ENCODE peak calls at places on chromosomes 3 and 15, in ten cellular contexts. G, C, M, U, E, R, L, O, Q and N are unnamed samples.

GRCh38 chr15:34584321-34584668 is 844 bp upstream of the GOLGA8B start:
- DNase-seq in R (no peak), G (peak), O (no peak), E (no peak), M (no peak), U (no peak), C (peak), Q (no peak), L (peak), N (no peak)

GRCh38 chr3:114624676-114625181 is 330.9 kb downstream of the TIGIT start:
- DNase-seq in R (peak), G (no peak), U (peak), E (no peak), L (peak), Q (peak), O (peak), C (peak), M (peak), N (peak)

GRCh38 chr15:66591322-66591862 is 25.6 kb upstream of the LCTL start:
- DNase-seq in U (no peak), O (no peak), E (no peak), L (no peak), M (no peak), C (no peak), G (no peak), Q (no peak), R (no peak), N (no peak)

GRCh38 chr3:100002599-100003350 is 111.5 kb downstream of the FILIP1L start:
- DNase-seq in R (no peak), L (no peak), E (no peak), Q (no peak), G (peak), C (no peak), U (no peak), M (no peak), O (peak), N (peak)

GRCh38 chr3:193176690-193177089 is 64.3 kb upstream of the PLAAT1 start:
- DNase-seq in E (no peak), O (no peak), U (no peak), C (no peak), L (no peak), M (no peak), Q (no peak), R (no peak), G (peak), N (no peak)

GRCh38 chr15:77097317-77097721 is 26.4 kb upstream of the TSPAN3 start:
- DNase-seq in C (no peak), R (no peak), E (no peak), Q (peak), O (no peak), U (no peak), G (peak), M (no peak), L (no peak), N (no peak)

GRCh38 chr3:179672918-179673317 is 20.1 kb downstream of the USP13 start:
- DNase-seq in M (no peak), L (no peak), C (no peak), U (no peak), Q (no peak), E (no peak), G (no peak), O (no peak), R (no peak), N (no peak)

GRCh38 chr15:42457445-42458442 is 33.2 kb downstream of the ZNF106 start:
- DNase-seq in R (peak), C (peak), O (peak), G (no peak), L (no peak), E (peak), U (peak), M (no peak), Q (peak), N (peak)

GRCh38 chr3:65322910-65323309 is 635.1 kb upstream of the ADAMTS9 start:
- DNase-seq in R (no peak), U (no peak), E (no peak), Q (no peak), L (no peak), O (no peak), C (no peak), G (no peak), M (no peak), N (no peak)

GRCh38 chr15:38696120-38696727 is 131.6 kb upstream of the RASGRP1 start:
- DNase-seq in R (no peak), G (no peak), U (no peak), E (peak), C (no peak), Q (no peak), O (peak), M (no peak), L (no peak), N (no peak)

GRCh38 chr15:83565133-83565532 is 88.8 kb upstream of the ADAMTSL3 start:
- DNase-seq in G (no peak), O (no peak), R (no peak), U (no peak), M (no peak), E (no peak), C (no peak), L (no peak), Q (no peak), N (no peak)

GRCh38 chr3:47244531-47245100 is 38.0 kb downstream of the KIF9 start:
- DNase-seq in M (no peak), L (no peak), O (no peak), R (no peak), U (no peak), E (no peak), C (no peak), Q (no peak), G (no peak), N (no peak)

GRCh38 chr15:70375006-70375409 is 277.3 kb upstream of the TLE3 start:
- DNase-seq in Q (peak), C (peak), U (peak), O (peak), E (no peak), M (no peak), L (no peak), G (no peak), R (no peak), N (no peak)

GRCh38 chr15:63233667-63234419 is 43.6 kb upstream of the APH1B start:
- DNase-seq in M (no peak), E (no peak), Q (no peak), C (no peak), G (no peak), U (no peak), R (no peak), L (no peak), O (peak), N (no peak)

GRCh38 chr3:108834551-108834950 is 12.0 kb downstream of the TRAT1 start:
- DNase-seq in M (no peak), G (no peak), L (no peak), U (no peak), E (no peak), R (no peak), Q (no peak), C (no peak), O (no peak), N (no peak)

GRCh38 chr3:81549831-81550230 is 211.6 kb downstream of the GBE1 start:
- DNase-seq in Q (no peak), E (no peak), U (no peak), R (no peak), L (no peak), G (no peak), M (no peak), O (no peak), C (no peak), N (no peak)

GRCh38 chr15:73822998-73823397 is 50.4 kb upstream of the TBC1D21 start:
- DNase-seq in Q (no peak), L (no peak), G (no peak), U (no peak), E (no peak), R (no peak), M (no peak), O (peak), C (peak), N (no peak)

GRCh38 chr3:114293846-114294245 is at the start of gene TIGIT:
- DNase-seq in C (no peak), E (no peak), U (no peak), M (no peak), G (no peak), L (no peak), Q (no peak), R (no peak), O (no peak), N (no peak)

GRCh38 chr15:48221885-48222284 is 15.8 kb downstream of the SLC12A1 start:
- DNase-seq in Q (no peak), G (no peak), E (no peak), O (no peak), L (no peak), R (no peak), C (no peak), U (no peak), M (no peak), N (no peak)

GRCh38 chr3:183069086-183069485 is 30.2 kb downstream of the MCCC1 start:
- DNase-seq in G (no peak), L (no peak), E (no peak), C (no peak), R (no peak), O (no peak), U (no peak), M (no peak), Q (no peak), N (no peak)

GRCh38 chr3:25678581-25678980 is 13.9 kb upstream of the TOP2B start:
- DNase-seq in M (no peak), R (no peak), E (no peak), L (no peak), O (peak), Q (no peak), C (no peak), G (no peak), U (no peak), N (no peak)

GRCh38 chr15:35956066-35956465 is 410.1 kb upstream of the DPH6 start:
- DNase-seq in L (no peak), R (no peak), O (no peak), C (no peak), E (no peak), G (no peak), Q (peak), U (no peak), M (no peak), N (no peak)

GRCh38 chr15:40420793-40421192 is 15.2 kb downstream of the IVD start:
- DNase-seq in M (peak), G (no peak), U (no peak), Q (no peak), E (no peak), C (no peak), L (peak), R (peak), O (no peak), N (no peak)

GRCh38 chr15:101497484-101498034 is 8.1 kb upstream of the PCSK6 start:
- DNase-seq in G (no peak), O (no peak), U (no peak), R (no peak), L (no peak), C (no peak), M (peak), E (no peak), Q (no peak), N (no peak)

GRCh38 chr15:78909791-78910228 is 35.0 kb downstream of the CTSH start:
- DNase-seq in O (no peak), L (no peak), M (no peak), C (peak), U (no peak), Q (peak), R (peak), G (peak), E (no peak), N (no peak)

GRCh38 chr15:38872732-38873131 is 308.1 kb upstream of the RASGRP1 start:
- DNase-seq in O (no peak), R (no peak), Q (no peak), E (no peak), M (no peak), U (no peak), C (no peak), G (no peak), L (no peak), N (no peak)

GRCh38 chr3:190333961-190334360 is 11.7 kb upstream of the CLDN1 start:
- DNase-seq in L (no peak), E (no peak), G (no peak), Q (no peak), C (no peak), M (no peak), O (no peak), R (no peak), U (no peak), N (no peak)

GRCh38 chr15:39084683-39085530 is 496.0 kb upstream of the THBS1 start:
- DNase-seq in E (no peak), M (no peak), R (peak), C (no peak), Q (peak), L (no peak), G (peak), O (peak), U (no peak), N (peak)

GRCh38 chr3:38564631-38565338 is 68.6 kb downstream of the EXOG start:
- DNase-seq in R (peak), E (no peak), L (no peak), C (peak), U (peak), Q (no peak), M (peak), O (no peak), G (no peak), N (no peak)

GRCh38 chr3:189557824-189558223 is 73.4 kb upstream of the TP63 start:
- DNase-seq in G (no peak), C (no peak), U (no peak), L (no peak), M (no peak), Q (no peak), R (no peak), O (peak), E (no peak), N (no peak)

GRCh38 chr3:116848402-116848801 is 138.8 kb downstream of the TUSC7 start:
- DNase-seq in C (no peak), Q (no peak), G (no peak), E (no peak), L (no peak), U (no peak), R (no peak), O (no peak), M (no peak), N (no peak)

GRCh38 chr3:45544024-45544718 is 50.4 kb upstream of the LIMD1 start:
- DNase-seq in Q (no peak), R (no peak), M (no peak), C (no peak), L (peak), O (no peak), E (no peak), U (no peak), G (peak), N (no peak)

GRCh38 chr3:107366766-107367165 is 10.5 kb upstream of the CCDC54 start:
- DNase-seq in Q (no peak), L (no peak), R (no peak), M (no peak), G (no peak), O (peak), U (no peak), C (no peak), E (no peak), N (no peak)

DNA sequence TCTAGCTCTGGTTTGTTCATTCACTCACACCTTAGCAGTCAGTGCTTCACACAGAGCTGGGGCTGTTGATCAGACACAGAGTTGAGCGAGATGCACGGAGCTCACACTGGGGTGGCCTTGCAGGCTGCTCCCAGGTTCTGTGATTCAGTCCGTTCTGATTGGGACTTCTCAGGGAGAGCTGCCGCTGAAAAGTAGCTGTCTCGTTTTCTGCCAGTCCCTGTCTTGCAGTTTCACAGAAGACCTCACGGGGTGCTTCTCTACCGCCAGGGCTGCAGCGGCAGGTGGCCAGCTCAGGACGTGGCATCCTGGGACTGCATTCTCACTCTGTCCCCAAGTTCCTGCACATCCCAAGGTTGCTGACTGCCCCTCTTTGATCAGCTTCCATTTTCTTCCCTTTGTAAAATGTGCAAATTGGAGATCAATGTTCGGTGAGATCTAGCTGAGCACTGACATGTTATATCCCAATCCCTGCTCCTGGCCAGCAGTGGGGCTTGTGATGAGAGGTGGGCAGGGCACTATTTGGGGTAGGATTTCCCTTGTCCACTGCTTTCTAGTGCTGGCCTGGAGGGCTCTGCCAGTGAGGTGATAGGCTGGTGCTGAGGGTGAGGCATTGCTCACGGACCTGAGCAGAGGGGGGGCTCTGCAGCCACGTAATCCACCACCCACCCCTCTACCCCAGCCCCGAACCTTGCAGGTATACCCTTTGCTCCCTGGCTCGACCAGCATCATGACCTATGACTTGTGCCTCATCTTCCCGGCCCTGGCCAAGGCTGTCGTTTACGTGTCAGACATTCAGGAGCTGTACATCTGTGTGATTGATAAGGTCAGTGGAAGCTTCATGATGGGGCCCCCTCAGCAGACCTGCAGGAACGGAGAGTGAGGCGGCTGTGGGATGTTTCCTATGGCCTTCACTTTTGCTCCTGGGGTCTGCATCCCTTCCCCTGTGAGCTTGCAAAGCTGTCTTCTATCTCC is 5.3 kb upstream of the TXNRD3 start:
- DNase-seq in E (no peak), C (peak), Q (peak), R (no peak), U (no peak), M (peak), G (no peak), L (no peak), O (no peak), N (no peak)
- TF ChIP-seq CTCF in E (no peak), C (peak), Q (peak), R (no peak), U (no peak), M (no peak), G (peak), L (peak), O (peak), N (peak)

GRCh38 chr3:141876891-141877561 is 583 bp downstream of the ATP1B3 start:
- DNase-seq in R (peak), M (peak), G (peak), Q (peak), E (peak), C (peak), O (peak), L (peak), U (peak), N (no peak)

GRCh38 chr3:141877911-141878310 is 1.5 kb downstream of the ATP1B3 start:
- DNase-seq in E (no peak), M (no peak), G (no peak), L (no peak), O (peak), U (no peak), Q (no peak), R (no peak), C (no peak), N (no peak)

GRCh38 chr3:141875374-141875892 is 1.0 kb upstream of the ATP1B3 start:
- DNase-seq in O (peak), E (peak), G (peak), L (peak), Q (peak), M (peak), U (peak), C (peak), R (peak), N (peak)

GRCh38 chr3:141875893-141876380 is 506 bp upstream of the ATP1B3 start:
- DNase-seq in C (peak), Q (peak), G (peak), R (peak), O (peak), L (peak), E (no peak), M (peak), U (peak), N (no peak)

DNA sequence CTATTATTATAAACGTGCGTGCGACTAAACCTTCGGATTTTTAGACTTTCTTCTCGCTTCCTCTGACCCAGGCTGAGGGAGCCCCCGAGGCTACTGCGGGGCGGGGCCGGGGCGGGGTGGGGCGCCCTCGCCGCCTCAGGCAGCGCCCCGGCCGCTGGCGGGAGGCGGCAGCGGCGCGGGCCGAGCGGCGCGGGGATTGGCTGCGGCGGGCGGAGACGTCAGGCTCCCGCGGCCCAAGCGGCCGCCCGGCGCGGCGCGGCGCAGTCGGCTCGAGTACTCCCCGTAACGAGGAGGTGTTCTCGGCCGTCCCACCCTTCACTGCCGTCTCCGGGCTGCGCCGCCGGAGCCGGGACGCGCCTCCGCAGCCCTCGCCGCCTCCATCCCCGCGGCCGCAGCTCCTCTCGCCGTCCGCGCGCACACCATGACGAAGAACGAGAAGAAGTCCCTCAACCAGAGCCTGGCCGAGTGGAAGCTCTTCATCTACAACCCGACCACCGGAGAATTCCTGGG is at the start of gene ATP1B3:
- DNase-seq in E (peak), L (peak), U (peak), C (peak), M (peak), R (peak), G (peak), O (peak), Q (peak), N (peak)
- TF ChIP-seq CTCF in E (no peak), L (no peak), U (no peak), C (no peak), M (no peak), R (peak), G (no peak), O (no peak), Q (no peak), N (no peak)

DNA sequence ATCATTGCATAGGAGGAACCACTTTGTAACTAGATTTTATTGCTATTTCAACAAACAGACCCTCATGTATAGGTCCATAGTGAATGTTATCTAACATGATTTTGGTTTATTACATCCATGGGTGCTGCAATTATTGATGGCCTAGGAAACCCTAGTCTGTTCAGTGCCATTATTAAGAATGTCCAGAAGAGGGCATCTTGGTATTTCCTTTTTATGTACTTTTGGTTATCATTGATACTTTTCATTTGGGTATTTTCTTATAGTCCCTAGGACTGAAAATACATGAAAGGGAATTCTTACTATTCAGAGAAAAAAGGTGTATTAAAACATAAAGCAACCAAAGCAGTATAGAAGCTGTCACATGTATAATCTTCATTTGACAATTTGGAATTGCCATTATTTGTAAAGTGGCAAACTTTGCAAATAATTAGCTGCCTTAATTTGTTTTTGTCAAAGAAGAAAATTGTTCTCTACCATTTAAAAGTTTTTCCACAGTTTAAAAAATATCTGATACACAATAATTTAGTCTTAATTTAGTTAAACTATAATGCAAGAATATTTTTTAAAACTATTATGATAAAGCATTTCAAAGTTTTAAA is 48.7 kb downstream of the CNOT10 start:
- DNase-seq in Q (peak), U (no peak), R (no peak), G (no peak), C (no peak), O (peak), L (no peak), M (no peak), E (peak), N (no peak)
- TF ChIP-seq CTCF in Q (peak), U (no peak), R (peak), G (peak), C (peak), O (peak), L (peak), M (peak), E (peak), N (peak)

DNA sequence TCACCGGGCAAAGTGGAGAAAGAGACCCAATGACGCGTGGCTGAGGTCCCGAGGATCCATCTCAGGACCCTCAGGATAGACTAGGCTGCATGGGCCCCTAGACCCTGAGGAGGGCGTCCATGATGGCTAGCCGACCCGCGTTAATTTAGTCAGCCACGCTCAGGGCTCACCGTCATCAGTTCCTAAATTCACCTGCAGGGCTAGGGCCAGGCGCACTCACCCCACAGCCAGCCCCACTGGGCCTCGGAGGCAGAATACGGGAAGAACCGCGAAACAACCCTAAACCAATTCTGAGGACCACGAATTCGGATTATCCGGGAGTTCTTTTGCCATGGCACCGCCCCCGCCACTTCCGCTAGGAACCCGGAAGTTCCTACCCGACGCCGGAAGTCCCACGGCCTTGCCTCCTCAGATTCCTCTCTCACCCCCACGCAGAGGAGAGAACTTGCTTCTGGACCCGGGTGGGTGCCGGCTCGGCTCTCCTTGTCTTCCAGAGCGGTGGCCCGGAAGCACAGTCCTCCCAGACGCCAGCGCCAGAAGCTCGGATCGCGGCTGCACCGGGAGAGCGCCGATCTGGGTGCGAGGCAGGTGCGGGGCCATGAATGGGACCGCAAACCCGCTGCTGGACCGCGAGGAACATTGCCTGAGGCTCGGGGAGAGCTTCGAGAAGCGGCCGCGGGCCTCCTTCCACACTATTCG is at the start of the genes EAF1 and METTL6:
- DNase-seq in C (peak), Q (peak), L (peak), U (peak), G (peak), O (peak), M (peak), R (peak), E (peak), N (peak)
- TF ChIP-seq CTCF in C (peak), Q (peak), L (peak), U (peak), G (peak), O (peak), M (no peak), R (no peak), E (peak), N (peak)